ENCODE peak calls at places on chromosome 9, in ten cellular contexts. O is A549; U is fibroblast of lung; J is lung; N is AG04450; L is mesenchymal stem cell; W is naive thymus-derived CD4-positive, alpha-beta T cell; E is left ventricle myocardium inferior; G is prostate gland; H is endothelial cell of umbilical vein. Q is an unnamed sample.

GRCh38 chr9:114077162-114077837 is 800 bp downstream of the AMBP start:
- DNase-seq in G (no peak), N (no peak), H (no peak), E (no peak), W (no peak), U (no peak), J (no peak), L (no peak), O (no peak), Q (peak; percentile 33)

GRCh38 chr9:99134893-99135341 is 30.0 kb downstream of the TGFBR1 start:
- DNase-seq in G (no peak), L (peak; percentile 51), E (no peak), J (no peak), N (peak; percentile 27), H (no peak), O (no peak), U (peak; percentile 59), W (peak; percentile 39), Q (no peak)

GRCh38 chr9:134396825-134397224 is 70.6 kb downstream of the RXRA start:
- DNase-seq in W (peak; percentile 60), O (no peak), H (peak; percentile 47), N (no peak), G (no peak), L (no peak), U (no peak), J (no peak), E (no peak), Q (no peak)

GRCh38 chr9:69951411-69951810 is 92.2 kb upstream of the MAMDC2 start:
- DNase-seq in N (peak; percentile 52), O (no peak), E (no peak), W (no peak), G (no peak), U (peak; percentile 68), L (peak; percentile 30), H (no peak), J (no peak), Q (no peak)

GRCh38 chr9:78320875-78321496 is 24.1 kb downstream of the PSAT1 start:
- DNase-seq in N (no peak), E (no peak), U (no peak), W (no peak), O (no peak), L (no peak), J (no peak), G (no peak), H (no peak), Q (no peak)

GRCh38 chr9:89418882-89419641 is 78.9 kb downstream of the SEMA4D start:
- DNase-seq in G (no peak), L (no peak), O (no peak), N (no peak), W (peak; percentile 66), J (no peak), E (no peak), U (no peak), H (no peak), Q (no peak)

GRCh38 chr9:135105211-135105745 is 17.8 kb downstream of the OLFM1 start:
- DNase-seq in G (no peak), U (no peak), J (no peak), N (no peak), W (no peak), E (no peak), O (no peak), H (no peak), L (no peak), Q (no peak)

GRCh38 chr9:133347515-133347984 is 381 bp downstream of the MED22 start:
- DNase-seq in J (no peak), N (no peak), E (peak; percentile 43), H (peak; percentile 35), L (peak; percentile 51), U (no peak), W (peak; percentile 65), O (no peak), G (no peak), Q (peak; percentile 44)

GRCh38 chr9:121199921-121200320 is 1.7 kb downstream of the RAB14 start:
- DNase-seq in H (peak; percentile 22), U (no peak), L (peak; percentile 28), E (no peak), W (no peak), N (no peak), J (no peak), O (no peak), G (no peak), Q (no peak)

GRCh38 chr9:93593144-93593655 is 16.8 kb downstream of the PHF2 start:
- DNase-seq in N (no peak), O (no peak), L (no peak), U (no peak), H (no peak), J (no peak), W (no peak), G (no peak), E (no peak), Q (no peak)

GRCh38 chr9:100170556-100170955 is 71.5 kb downstream of the INVS start:
- DNase-seq in G (no peak), H (no peak), W (no peak), U (no peak), L (peak; percentile 21), J (no peak), O (no peak), N (no peak), E (no peak), Q (no peak)

GRCh38 chr9:110050925-110051355 is 157.0 kb downstream of the C9orf152 start:
- DNase-seq in G (no peak), U (peak; percentile 95), W (no peak), L (peak; percentile 97), N (peak; percentile 80), E (no peak), J (peak; percentile 34), O (peak; percentile 40), H (peak; percentile 73), Q (no peak)

GRCh38 chr9:108761530-108762347 is 94.0 kb downstream of the ACTL7B start:
- DNase-seq in L (peak; percentile 59), O (peak; percentile 85), U (peak; percentile 67), W (no peak), N (peak; percentile 13), J (peak; percentile 60), E (peak; percentile 28), H (peak; percentile 43), G (peak; percentile 60), Q (peak; percentile 68)

GRCh38 chr9:121350993-121351561 is 19.0 kb downstream of the STOM start:
- DNase-seq in J (peak; percentile 80), L (peak; percentile 90), W (no peak), H (peak; percentile 98), O (no peak), G (peak; percentile 80), N (peak; percentile 86), U (peak; percentile 95), E (peak; percentile 57), Q (peak; percentile 88)

GRCh38 chr9:3200331-3200774 is 325.4 kb downstream of the RFX3 start:
- DNase-seq in J (no peak), N (no peak), G (no peak), U (peak; percentile 30), H (no peak), W (no peak), L (peak; percentile 46), O (no peak), E (no peak), Q (no peak)

GRCh38 chr9:68933434-68934318 is 80.2 kb downstream of the PRKACG start:
- DNase-seq in N (no peak), W (no peak), H (no peak), U (no peak), J (no peak), G (no peak), L (peak; percentile 26), E (no peak), O (no peak), Q (no peak)
- H3K4me3 ChIP-seq in N (no peak overlapping the region), W (no peak overlapping the region), H (no peak overlapping the region), U (no peak overlapping the region), J (no peak overlapping the region), G (no peak overlapping the region), L (no peak overlapping the region), E (no peak overlapping the region), O (no peak overlapping the region), Q (no peak overlapping the region)

GRCh38 chr9:102461441-102461840 is 533.7 kb upstream of the CYLC2 start:
- DNase-seq in G (no peak), E (no peak), J (no peak), L (no peak), W (no peak), O (no peak), H (no peak), N (no peak), U (no peak), Q (no peak)

GRCh38 chr9:102456562-102456961 is 538.6 kb upstream of the CYLC2 start:
- DNase-seq in H (no peak), G (no peak), U (no peak), O (no peak), W (no peak), J (no peak), E (no peak), N (no peak), L (no peak), Q (no peak)

GRCh38 chr9:102459828-102460227 is 535.3 kb upstream of the CYLC2 start:
- DNase-seq in W (no peak), O (no peak), E (no peak), U (no peak), J (no peak), H (no peak), N (no peak), L (no peak), G (no peak), Q (no peak)
- H3K9me3 ChIP-seq in W (no peaks in the 10 kb centered on the region), O (no peaks in the 10 kb centered on the region), E (no peaks in the 10 kb centered on the region), U (no peaks in the 10 kb centered on the region), J (no peaks in the 10 kb centered on the region), H (no peaks in the 10 kb centered on the region), N (peaks cover 11% of the 10 kb centered on the region), L (no peaks in the 10 kb centered on the region), G (no peaks in the 10 kb centered on the region), Q (no peaks in the 10 kb centered on the region)

DNA sequence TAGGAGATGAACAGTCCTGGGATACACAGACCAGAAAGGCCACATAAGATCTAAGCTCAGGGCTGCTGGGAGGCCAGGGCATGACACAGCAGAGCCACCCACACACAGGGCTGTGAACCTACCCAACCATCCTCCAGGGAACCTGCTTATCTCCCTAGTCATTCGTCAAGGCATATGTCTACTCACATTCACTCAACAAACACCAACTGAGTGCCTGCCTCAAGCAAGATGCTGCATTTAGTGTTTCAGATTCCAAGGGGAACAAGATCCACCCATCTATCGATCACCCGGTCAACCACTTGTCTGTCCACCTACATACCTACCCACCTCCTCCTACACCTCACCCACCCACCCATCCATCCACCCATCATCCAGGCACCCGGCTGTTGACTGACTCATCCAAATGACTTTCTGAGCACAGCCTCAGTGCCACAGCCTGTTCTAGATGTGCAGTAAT is 1.9 kb downstream of the DPM2 start:
- DNase-seq in E (no peak), L (no peak), O (no peak), J (no peak), G (no peak), H (no peak), W (no peak), N (no peak), U (no peak), Q (no peak)
- H3K4me3 ChIP-seq in E (peak overlapping the region; percentile 78), L (peak overlapping the region; percentile 99), O (peak overlapping the region; percentile 61), J (no peak overlapping the region), G (no peak overlapping the region), H (no peak overlapping the region), W (no peak overlapping the region), N (peak overlapping the region; percentile 96), U (no peak overlapping the region), Q (no peak overlapping the region)

DNA sequence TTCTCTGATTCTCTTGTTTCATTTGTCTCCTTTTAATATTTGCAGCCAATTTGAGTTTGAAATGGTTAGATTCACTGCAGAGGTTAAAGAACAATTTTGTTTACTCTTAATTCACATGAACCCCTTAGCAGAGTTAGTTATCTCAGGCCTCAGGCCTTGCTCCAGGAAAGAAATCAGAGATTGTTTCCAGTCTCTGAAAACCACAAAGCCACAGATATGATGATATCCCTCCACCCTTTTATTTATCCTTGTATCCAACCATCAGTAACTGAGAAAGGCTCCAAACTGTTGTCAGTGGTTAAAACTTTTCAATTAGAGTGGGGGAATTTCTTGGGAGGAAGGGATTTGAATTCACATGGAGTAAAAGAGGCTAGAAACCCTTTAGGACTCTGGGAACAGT is 406.0 kb upstream of the DMAC1 start:
- DNase-seq in L (peak; percentile 3), G (no peak), U (peak; percentile 42), W (no peak), N (no peak), O (no peak), E (no peak), H (no peak), J (no peak), Q (no peak)
- H3K9me3 ChIP-seq in L (no peaks in the 10 kb centered on the region), G (no peaks in the 10 kb centered on the region), U (no peaks in the 10 kb centered on the region), W (no peaks in the 10 kb centered on the region), N (no peaks in the 10 kb centered on the region), O (no peaks in the 10 kb centered on the region), E (no peaks in the 10 kb centered on the region), H (no peaks in the 10 kb centered on the region), J (no peaks in the 10 kb centered on the region), Q (no peaks in the 10 kb centered on the region)

Q was measured in right cardiac atrium.